ENCODE peak calls at places on chromosomes 1 and 21, in nine cellular contexts. U is gastroesophageal sphincter; T is heart right ventricle; B is Right ventricle myocardium superior; J is lower lobe of right lung; A is activated T-cell treated with anti-CD3 and anti-CD28 coated beads, Interleukin-2, amount 50 U/mL, for 72 hours; O is T-helper 17 cell; K is stimulated activated naive CD8-positive, alpha-beta T cell treated with anti-CD3 and anti-CD28 coated beads, Interleukin-15, Interleukin-2, amounts not matched to agents 100 U/mL and 50 U/mL, for 24 hours; X is CD4-positive, alpha-beta T cell. N is an unnamed sample.
A peak's percentile ranks its signal among the peaks of the same experiment; 100 is the strongest.

GRCh38 chr1:242886137-242886536 is 361.6 kb upstream of the PLD5 start:
- ATAC-seq in O (no peak), X (no peak), A (no peak), B (no peak), T (no peak), J (no peak), U (no peak), K (no peak), N (no peak)

GRCh38 chr1:53459321-53460175 is at the start of gene DMRTB1:
- ATAC-seq in T (no peak), U (no peak), A (no peak), B (no peak), K (no peak), J (no peak), O (no peak), X (no peak), N (peak; percentile 34)

GRCh38 chr1:234300096-234300495 is 73.2 kb upstream of the COA6 start:
- ATAC-seq in X (no peak), K (no peak), B (no peak), U (no peak), O (no peak), J (no peak), A (no peak), T (no peak), N (no peak)

GRCh38 chr1:227794813-227795183 is 20.7 kb upstream of the PRSS38 start:
- ATAC-seq in B (no peak), X (no peak), T (peak; percentile 35), U (no peak), A (no peak), K (no peak), J (no peak), O (no peak), N (no peak)

GRCh38 chr1:84957956-84958355 is 39.0 kb downstream of the MCOLN2 start:
- ATAC-seq in A (no peak), U (no peak), J (no peak), T (no peak), O (no peak), X (no peak), K (no peak), B (no peak), N (no peak)

GRCh38 chr1:54559771-54560231 is 11.8 kb downstream of the ACOT11 start:
- ATAC-seq in O (no peak), A (no peak), T (peak; percentile 94), J (no peak), B (peak; percentile 90), K (no peak), U (peak; percentile 31), X (no peak), N (no peak)

GRCh38 chr1:10489291-10490055 is 14.7 kb downstream of the PEX14 start:
- ATAC-seq in X (no peak), O (no peak), B (no peak), T (no peak), A (no peak), J (no peak), U (no peak), K (no peak), N (peak; percentile 59)

GRCh38 chr1:180881806-180882509 is 30.7 kb upstream of the KIAA1614 start:
- ATAC-seq in X (no peak), J (peak; percentile 58), B (peak; percentile 59), O (no peak), T (peak; percentile 49), K (no peak), U (no peak), A (peak; percentile 31), N (no peak)

GRCh38 chr1:94096797-94097549 is 24.0 kb downstream of the ABCA4 start:
- ATAC-seq in K (no peak), T (no peak), J (no peak), U (peak; percentile 20), A (no peak), O (no peak), X (no peak), B (peak; percentile 14), N (no peak)

GRCh38 chr21:42234026-42234425 is 15.1 kb downstream of the ABCG1 start:
- ATAC-seq in J (no peak), T (peak; percentile 21), B (no peak), O (no peak), K (no peak), A (no peak), X (no peak), U (no peak), N (no peak)

GRCh38 chr1:69077633-69078032 is 490.1 kb upstream of the LRRC7 start:
- ATAC-seq in T (no peak), X (no peak), A (no peak), B (no peak), O (no peak), J (no peak), U (no peak), K (no peak), N (no peak)

GRCh38 chr1:27481994-27482620 is 7.9 kb downstream of the WASF2 start:
- ATAC-seq in B (no peak), U (no peak), J (no peak), T (no peak), O (no peak), K (peak; percentile 76), A (peak; percentile 90), X (no peak), N (no peak)

GRCh38 chr1:243270097-243270864 is 14.4 kb downstream of the SDCCAG8 start:
- ATAC-seq in K (no peak), J (no peak), O (no peak), U (no peak), B (no peak), T (no peak), X (no peak), A (no peak), N (no peak)

GRCh38 chr1:91752324-91752723 is 133.6 kb downstream of the TGFBR3 start:
- ATAC-seq in K (peak; percentile 58), B (no peak), O (no peak), T (no peak), J (no peak), A (peak; percentile 67), U (no peak), X (no peak), N (no peak)

GRCh38 chr1:42735477-42736105 is 4.4 kb downstream of the CLDN19 start:
- ATAC-seq in X (no peak), U (no peak), B (peak; percentile 13), J (no peak), K (no peak), O (no peak), T (no peak), A (no peak), N (no peak)

GRCh38 chr1:239031310-239031709 is 355.1 kb upstream of the CHRM3 start:
- ATAC-seq in J (no peak), U (no peak), T (no peak), K (no peak), O (no peak), B (no peak), X (no peak), A (no peak), N (no peak)

GRCh38 chr1:18921506-18922251 is 19.3 kb upstream of the ALDH4A1 start:
- ATAC-seq in K (no peak), X (no peak), O (no peak), J (no peak), T (peak; percentile 7), U (peak; percentile 19), B (peak; percentile 3), A (no peak), N (no peak)

GRCh38 chr1:223479261-223479660 is 86.0 kb downstream of the CCDC185 start:
- ATAC-seq in B (no peak), K (no peak), X (no peak), T (no peak), A (no peak), J (no peak), O (no peak), U (no peak), N (no peak)

GRCh38 chr1:185560760-185561159 is 173.4 kb upstream of the HMCN1 start:
- ATAC-seq in T (no peak), J (peak; percentile 21), X (no peak), A (no peak), K (no peak), B (peak; percentile 51), U (no peak), O (no peak), N (no peak)

GRCh38 chr1:226677121-226678020 is 61.7 kb downstream of the ITPKB start:
- ATAC-seq in U (peak; percentile 79), O (peak; percentile 82), T (peak; percentile 79), J (peak; percentile 38), B (peak; percentile 74), A (peak; percentile 73), K (peak; percentile 66), X (peak; percentile 72), N (peak; percentile 78)

GRCh38 chr1:213876531-213876930 is 111.2 kb upstream of the PROX1 start:
- ATAC-seq in A (no peak), U (no peak), X (peak; percentile 29), T (no peak), K (no peak), O (no peak), B (no peak), J (no peak), N (no peak)

GRCh38 chr1:26697978-26698849 is 2.4 kb downstream of the ARID1A start:
- ATAC-seq in A (peak; percentile 34), O (peak; percentile 47), B (peak; percentile 53), K (peak; percentile 34), J (peak; percentile 57), X (peak; percentile 45), T (peak; percentile 46), U (peak; percentile 57), N (no peak)

GRCh38 chr1:172375227-172375631 is 45.3 kb upstream of the C1orf105 start:
- ATAC-seq in B (no peak), X (no peak), K (peak; percentile 59), O (peak; percentile 68), A (peak; percentile 78), T (no peak), J (no peak), U (no peak), N (no peak)

GRCh38 chr1:208344202-208344601 is 100.0 kb upstream of the PLXNA2 start:
- ATAC-seq in X (no peak), A (no peak), J (no peak), B (no peak), O (no peak), T (no peak), U (no peak), K (no peak), N (no peak)

GRCh38 chr1:226497991-226498689 is 50.4 kb upstream of the STUM start:
- ATAC-seq in B (no peak), J (no peak), O (no peak), T (no peak), A (no peak), U (no peak), K (no peak), X (no peak), N (no peak)

GRCh38 chr1:178057131-178057765 is 36.7 kb upstream of the RASAL2 start:
- ATAC-seq in X (no peak), J (no peak), K (no peak), O (no peak), T (peak; percentile 39), A (no peak), B (peak; percentile 28), U (no peak), N (no peak)

GRCh38 chr1:59499273-59499955 is 202.5 kb downstream of the FGGY start:
- ATAC-seq in K (no peak), U (no peak), T (no peak), A (no peak), B (no peak), O (no peak), X (no peak), J (peak; percentile 72), N (no peak)

GRCh38 chr1:3541930-3542329 is 69.4 kb downstream of the MEGF6 start:
- ATAC-seq in J (no peak), T (peak; percentile 29), O (no peak), K (no peak), X (no peak), B (no peak), A (no peak), U (no peak), N (no peak)

GRCh38 chr21:15445327-15445726 is 284.5 kb upstream of the USP25 start:
- ATAC-seq in A (no peak), K (no peak), B (peak; percentile 53), T (no peak), J (no peak), X (no peak), O (no peak), U (no peak), N (peak; percentile 86)

GRCh38 chr1:19635646-19636045 is 8.5 kb upstream of the NBL1 start:
- ATAC-seq in O (no peak), A (no peak), K (no peak), B (no peak), T (peak; percentile 64), U (no peak), X (no peak), J (no peak), N (no peak)

GRCh38 chr1:178490136-178490535 is 6.6 kb downstream of the CLEC20A start:
- ATAC-seq in U (no peak), J (no peak), X (no peak), O (no peak), K (no peak), B (no peak), A (no peak), T (no peak), N (no peak)